ENCODE peak calls at places on chromosomes 13 and 19, in eight cellular contexts. One of them, this sample, is unnamed.

GRCh38 chr13:84446972-84447700 is 564.9 kb upstream of the SLITRK1 start:
- DNase-seq in amniotic epithelial cell: peak; percentile 28
- DNase-seq in vagina: no peak
- DNase-seq in AG09319: no peak
- DNase-seq in iris pigment epithelial cell: peak; percentile 78
- DNase-seq in dorsolateral prefrontal cortex: no peak
- DNase-seq in neural crest cell: no peak
- DNase-seq in heart right ventricle: no peak
- DNase-seq in this sample: peak; percentile 43

GRCh38 chr13:50700664-50701266 is 142.7 kb downstream of the DLEU7 start:
- DNase-seq in heart right ventricle: no peak
- DNase-seq in neural crest cell: no peak
- DNase-seq in amniotic epithelial cell: no peak
- DNase-seq in vagina: no peak
- DNase-seq in dorsolateral prefrontal cortex: no peak
- DNase-seq in AG09319: no peak
- DNase-seq in iris pigment epithelial cell: no peak
- DNase-seq in this sample: peak; percentile 53

GRCh38 chr13:72185756-72186155 is 318.8 kb upstream of the DACH1 start:
- DNase-seq in dorsolateral prefrontal cortex: no peak
- DNase-seq in AG09319: no peak
- DNase-seq in iris pigment epithelial cell: no peak
- DNase-seq in heart right ventricle: no peak
- DNase-seq in vagina: no peak
- DNase-seq in amniotic epithelial cell: no peak
- DNase-seq in neural crest cell: no peak
- DNase-seq in this sample: no peak

GRCh38 chr13:113288880-113289279 is 8.2 kb upstream of the LAMP1 start:
- DNase-seq in vagina: no peak
- DNase-seq in AG09319: no peak
- DNase-seq in iris pigment epithelial cell: no peak
- DNase-seq in dorsolateral prefrontal cortex: no peak
- DNase-seq in heart right ventricle: no peak
- DNase-seq in amniotic epithelial cell: no peak
- DNase-seq in neural crest cell: no peak
- DNase-seq in this sample: no peak

GRCh38 chr13:50244913-50245574 is 229.8 kb downstream of the KCNRG start:
- DNase-seq in amniotic epithelial cell: peak; percentile 88
- DNase-seq in AG09319: peak; percentile 38
- DNase-seq in iris pigment epithelial cell: peak; percentile 93
- DNase-seq in neural crest cell: no peak
- DNase-seq in heart right ventricle: no peak
- DNase-seq in vagina: no peak
- DNase-seq in dorsolateral prefrontal cortex: no peak
- DNase-seq in this sample: peak; percentile 92

GRCh38 chr13:71968025-71968424 is 101.0 kb upstream of the DACH1 start:
- DNase-seq in amniotic epithelial cell: no peak
- DNase-seq in heart right ventricle: no peak
- DNase-seq in iris pigment epithelial cell: peak; percentile 17
- DNase-seq in AG09319: no peak
- DNase-seq in dorsolateral prefrontal cortex: no peak
- DNase-seq in neural crest cell: no peak
- DNase-seq in vagina: no peak
- DNase-seq in this sample: peak; percentile 25

GRCh38 chr19:2246801-2247361 is 2.2 kb upstream of the AMH start:
- DNase-seq in neural crest cell: no peak
- DNase-seq in heart right ventricle: peak; percentile 73
- DNase-seq in dorsolateral prefrontal cortex: peak; percentile 45
- DNase-seq in iris pigment epithelial cell: peak; percentile 62
- DNase-seq in vagina: no peak
- DNase-seq in amniotic epithelial cell: no peak
- DNase-seq in AG09319: no peak
- DNase-seq in this sample: peak; percentile 57

GRCh38 chr13:110503037-110503901 is 58.3 kb downstream of the RAB20 start:
- DNase-seq in amniotic epithelial cell: peak; percentile 83
- DNase-seq in AG09319: no peak
- DNase-seq in neural crest cell: no peak
- DNase-seq in vagina: no peak
- DNase-seq in heart right ventricle: no peak
- DNase-seq in iris pigment epithelial cell: peak; percentile 39
- DNase-seq in dorsolateral prefrontal cortex: no peak
- DNase-seq in this sample: no peak

GRCh38 chr13:43804461-43805070 is 17.8 kb upstream of the ENOX1 start:
- DNase-seq in amniotic epithelial cell: peak; percentile 70
- DNase-seq in vagina: no peak
- DNase-seq in heart right ventricle: no peak
- DNase-seq in iris pigment epithelial cell: peak; percentile 78
- DNase-seq in neural crest cell: peak; percentile 42
- DNase-seq in dorsolateral prefrontal cortex: no peak
- DNase-seq in AG09319: no peak
- DNase-seq in this sample: peak; percentile 86

GRCh38 chr13:81142306-81142999 is 801.5 kb upstream of the SPRY2 start:
- DNase-seq in amniotic epithelial cell: no peak
- DNase-seq in iris pigment epithelial cell: no peak
- DNase-seq in vagina: no peak
- DNase-seq in dorsolateral prefrontal cortex: no peak
- DNase-seq in neural crest cell: no peak
- DNase-seq in AG09319: no peak
- DNase-seq in heart right ventricle: no peak
- DNase-seq in this sample: no peak

GRCh38 chr19:35744688-35745327 is 410 bp downstream of the U2AF1L4 start:
- DNase-seq in amniotic epithelial cell: peak; percentile 94
- DNase-seq in dorsolateral prefrontal cortex: peak; percentile 97
- DNase-seq in vagina: peak; percentile 98
- DNase-seq in AG09319: peak; percentile 85
- DNase-seq in iris pigment epithelial cell: peak; percentile 97
- DNase-seq in heart right ventricle: peak; percentile 92
- DNase-seq in neural crest cell: peak; percentile 89
- DNase-seq in this sample: peak; percentile 96

GRCh38 chr19:58439576-58440554 is at the start of gene ZNF132:
- DNase-seq in neural crest cell: peak; percentile 9
- DNase-seq in dorsolateral prefrontal cortex: peak; percentile 99
- DNase-seq in vagina: peak; percentile 100
- DNase-seq in iris pigment epithelial cell: peak; percentile 100
- DNase-seq in AG09319: peak; percentile 99
- DNase-seq in amniotic epithelial cell: peak; percentile 100
- DNase-seq in heart right ventricle: peak; percentile 92
- DNase-seq in this sample: peak; percentile 100

GRCh38 chr19:43700368-43701015 is 15.4 kb upstream of the IRGC start:
- DNase-seq in heart right ventricle: peak; percentile 30
- DNase-seq in vagina: no peak
- DNase-seq in iris pigment epithelial cell: peak; percentile 85
- DNase-seq in neural crest cell: no peak
- DNase-seq in amniotic epithelial cell: peak; percentile 75
- DNase-seq in dorsolateral prefrontal cortex: peak; percentile 34
- DNase-seq in AG09319: peak; percentile 39
- DNase-seq in this sample: peak; percentile 85

GRCh38 chr13:35978607-35979316 is 152.4 kb downstream of the DCLK1 start:
- DNase-seq in AG09319: no peak
- DNase-seq in dorsolateral prefrontal cortex: no peak
- DNase-seq in heart right ventricle: no peak
- DNase-seq in vagina: no peak
- DNase-seq in neural crest cell: peak; percentile 65
- DNase-seq in amniotic epithelial cell: peak; percentile 69
- DNase-seq in iris pigment epithelial cell: peak; percentile 67
- DNase-seq in this sample: peak; percentile 86

GRCh38 chr19:32421589-32422361 is 16.2 kb downstream of the DPY19L3 start:
- DNase-seq in amniotic epithelial cell: peak; percentile 82
- DNase-seq in heart right ventricle: no peak
- DNase-seq in dorsolateral prefrontal cortex: no peak
- DNase-seq in iris pigment epithelial cell: peak; percentile 72
- DNase-seq in neural crest cell: no peak
- DNase-seq in AG09319: no peak
- DNase-seq in vagina: no peak
- DNase-seq in this sample: no peak

GRCh38 chr13:113997845-113998751 is 24.2 kb upstream of the C13orf46 start:
- DNase-seq in neural crest cell: no peak
- DNase-seq in vagina: no peak
- DNase-seq in amniotic epithelial cell: no peak
- DNase-seq in AG09319: peak; percentile 10
- DNase-seq in dorsolateral prefrontal cortex: no peak
- DNase-seq in iris pigment epithelial cell: peak; percentile 26
- DNase-seq in heart right ventricle: peak; percentile 59
- DNase-seq in this sample: peak; percentile 95

GRCh38 chr19:13493516-13494310 is 12.6 kb downstream of the CACNA1A start:
- DNase-seq in iris pigment epithelial cell: no peak
- DNase-seq in AG09319: no peak
- DNase-seq in dorsolateral prefrontal cortex: no peak
- DNase-seq in neural crest cell: no peak
- DNase-seq in amniotic epithelial cell: no peak
- DNase-seq in heart right ventricle: no peak
- DNase-seq in vagina: no peak
- DNase-seq in this sample: no peak

GRCh38 chr13:44759723-44760360 is 183.7 kb upstream of the TSC22D1 start:
- DNase-seq in heart right ventricle: no peak
- DNase-seq in iris pigment epithelial cell: peak; percentile 67
- DNase-seq in neural crest cell: no peak
- DNase-seq in dorsolateral prefrontal cortex: no peak
- DNase-seq in amniotic epithelial cell: no peak
- DNase-seq in vagina: no peak
- DNase-seq in AG09319: no peak
- DNase-seq in this sample: peak; percentile 36

GRCh38 chr13:59458908-59459579 is 704.7 kb downstream of the DIAPH3 start:
- DNase-seq in heart right ventricle: peak; percentile 19
- DNase-seq in AG09319: peak; percentile 29
- DNase-seq in vagina: no peak
- DNase-seq in amniotic epithelial cell: peak; percentile 50
- DNase-seq in neural crest cell: no peak
- DNase-seq in iris pigment epithelial cell: peak; percentile 84
- DNase-seq in dorsolateral prefrontal cortex: no peak
- DNase-seq in this sample: peak; percentile 96

GRCh38 chr13:19634129-19634740 is 776 bp downstream of the MPHOSPH8 start:
- DNase-seq in heart right ventricle: no peak
- DNase-seq in AG09319: no peak
- DNase-seq in dorsolateral prefrontal cortex: peak; percentile 40
- DNase-seq in amniotic epithelial cell: peak; percentile 51
- DNase-seq in iris pigment epithelial cell: peak; percentile 58
- DNase-seq in vagina: no peak
- DNase-seq in neural crest cell: no peak
- DNase-seq in this sample: peak; percentile 55

This sample was measured in fibroblast of lung.